ENCODE peak calls at places on chromosomes 6 and 20, in ten cellular contexts. I, M, Z, D, L, R, A, J, T and S are unnamed samples.

GRCh38 chr6:14212020-14212419 is 94.4 kb downstream of the CD83 start:
- DNase-seq in D (no peak), Z (no peak), A (no peak), I (no peak), J (peak; percentile 36), T (no peak), R (no peak), L (no peak), M (no peak), S (no peak)

GRCh38 chr6:93940381-93940780 is 521.0 kb upstream of the EPHA7 start:
- DNase-seq in L (no peak), A (no peak), Z (no peak), J (no peak), I (no peak), D (no peak), T (no peak), M (no peak), R (no peak), S (no peak)

GRCh38 chr6:137043710-137044365 is 927 bp downstream of the IL20RA start:
- DNase-seq in L (peak; percentile 34), Z (no peak), M (peak; percentile 39), D (peak; percentile 34), R (peak; percentile 44), T (no peak), I (no peak), J (peak; percentile 66), A (peak; percentile 21), S (peak; percentile 1)

GRCh38 chr6:90399970-90400369 is 103.3 kb upstream of the BACH2 start:
- DNase-seq in J (no peak), Z (no peak), A (no peak), T (no peak), R (no peak), M (no peak), D (no peak), I (no peak), L (no peak), S (no peak)

GRCh38 chr20:34045294-34045693 is 51.6 kb downstream of the RALY start:
- DNase-seq in R (peak; percentile 60), J (no peak), A (peak; percentile 29), T (no peak), M (peak; percentile 17), I (no peak), Z (no peak), L (peak; percentile 52), D (peak; percentile 61), S (no peak)

GRCh38 chr6:168866534-168866933 is 387.1 kb downstream of the THBS2 start:
- DNase-seq in T (no peak), J (no peak), I (no peak), L (no peak), R (no peak), Z (no peak), A (no peak), M (no peak), D (no peak), S (no peak)

GRCh38 chr6:39243809-39244208 is 14.5 kb upstream of the KCNK5 start:
- DNase-seq in T (no peak), Z (no peak), A (no peak), D (no peak), L (peak; percentile 72), R (peak; percentile 31), I (no peak), M (no peak), J (peak; percentile 29), S (no peak)

GRCh38 chr6:114042267-114043075 is 71.5 kb upstream of the HDAC2 start:
- DNase-seq in M (no peak), J (no peak), L (no peak), Z (no peak), I (no peak), T (no peak), A (no peak), R (no peak), D (no peak), S (no peak)

GRCh38 chr6:81750201-81750600 is 2.3 kb downstream of the TENT5A start:
- DNase-seq in R (no peak), T (no peak), D (no peak), L (no peak), M (no peak), A (no peak), Z (no peak), I (no peak), J (no peak), S (no peak)

GRCh38 chr20:64156886-64157875 is 7.1 kb upstream of the MYT1 start:
- DNase-seq in L (no peak), T (no peak), D (no peak), I (no peak), A (no peak), J (no peak), Z (no peak), R (no peak), M (no peak), S (no peak)

GRCh38 chr6:167849846-167850459 is 23.2 kb downstream of the AFDN start:
- DNase-seq in R (no peak), L (no peak), A (no peak), M (peak; percentile 71), Z (peak; percentile 66), I (no peak), D (peak; percentile 39), J (peak; percentile 86), T (no peak), S (no peak)

GRCh38 chr6:44782198-44782597 is 394.7 kb downstream of the CDC5L start:
- DNase-seq in L (no peak), T (no peak), M (no peak), A (no peak), J (no peak), I (no peak), R (no peak), D (no peak), Z (no peak), S (no peak)

GRCh38 chr20:53079883-53080282 is 107.7 kb downstream of the TSHZ2 start:
- DNase-seq in A (no peak), D (no peak), R (no peak), L (no peak), J (no peak), T (no peak), Z (no peak), M (no peak), I (no peak), S (no peak)

GRCh38 chr20:47392015-47392720 is 35.7 kb upstream of the ZMYND8 start:
- DNase-seq in M (peak; percentile 85), Z (peak; percentile 81), J (peak; percentile 16), R (no peak), T (no peak), D (no peak), A (peak; percentile 17), L (no peak), I (no peak), S (no peak)

GRCh38 chr20:64239449-64240242 is 15.9 kb upstream of the PCMTD2 start:
- DNase-seq in D (no peak), R (no peak), T (no peak), I (no peak), M (no peak), L (no peak), A (no peak), Z (no peak), J (no peak), S (no peak)

GRCh38 chr20:56393653-56394052 is 1.2 kb downstream of the CSTF1 start:
- DNase-seq in T (no peak), M (no peak), A (no peak), J (no peak), Z (no peak), I (no peak), D (no peak), R (no peak), L (no peak), S (no peak)
- H3K36me3 ChIP-seq in T (peaks cover 39% of the 10 kb centered on the region), M (peaks cover 20% of the 10 kb centered on the region), A (peaks cover 35% of the 10 kb centered on the region), J (peaks cover 40% of the 10 kb centered on the region), Z (peaks cover 42% of the 10 kb centered on the region), I (peaks cover 32% of the 10 kb centered on the region), D (no peaks in the 10 kb centered on the region), R (peaks cover 30% of the 10 kb centered on the region), L (peaks cover 9% of the 10 kb centered on the region), S (peaks cover 18% of the 10 kb centered on the region)

DNA sequence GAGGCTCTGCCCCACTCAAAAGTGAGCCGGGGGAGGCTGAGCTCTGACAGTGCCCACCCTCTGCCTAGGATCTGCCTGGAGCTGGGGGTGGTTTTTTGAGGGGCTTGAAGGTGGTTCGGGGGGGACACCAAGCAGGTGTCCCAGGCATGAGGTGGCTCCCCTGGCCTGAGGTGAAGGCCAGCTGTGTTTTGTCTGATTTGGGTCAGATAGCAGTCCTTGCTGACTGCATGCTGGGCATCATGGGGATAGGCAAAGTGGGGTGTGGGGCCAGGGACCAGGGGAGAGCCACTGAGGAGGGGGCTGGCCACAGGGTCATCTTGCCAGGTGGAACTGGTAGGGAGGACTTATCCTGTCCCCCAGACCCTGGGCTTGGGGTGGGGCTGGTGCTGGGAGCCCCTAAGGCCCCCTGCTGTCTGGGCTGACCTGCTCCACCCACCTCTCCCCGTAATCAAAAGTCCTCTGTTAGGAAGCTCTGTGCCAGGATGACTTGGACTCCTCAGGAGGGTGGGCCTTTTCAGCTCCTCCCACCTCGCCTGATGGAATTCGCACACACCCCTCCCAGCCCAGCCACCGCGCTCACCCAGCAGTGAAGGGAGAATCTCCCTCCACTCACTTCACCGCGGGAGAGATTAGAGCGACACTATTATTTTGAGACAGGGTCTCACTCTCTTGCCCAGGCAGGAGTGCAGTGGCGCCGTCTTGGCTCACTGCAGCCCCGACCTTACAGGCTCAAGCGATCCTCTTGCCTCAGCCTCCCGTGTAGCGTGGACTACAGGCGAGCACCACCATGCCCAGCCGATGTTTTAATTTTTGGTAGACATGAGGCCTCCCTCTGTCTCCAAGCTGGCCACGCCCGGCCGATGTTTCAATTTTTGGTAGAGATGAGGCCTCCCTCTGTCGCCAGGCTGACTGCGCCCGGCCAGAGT is 1.5 kb upstream of the COL9A3 start:
- DNase-seq in I (no peak), L (no peak), R (no peak), Z (no peak), A (no peak), D (peak; percentile 80), T (no peak), M (no peak), J (peak; percentile 84), S (no peak)
- H3K4me1 ChIP-seq in I (peaks cover 15% of the 10 kb centered on the region), L (no peaks in the 10 kb centered on the region), R (peaks cover 48% of the 10 kb centered on the region), Z (peaks cover 56% of the 10 kb centered on the region), A (peaks cover 58% of the 10 kb centered on the region), D (peaks cover 42% of the 10 kb centered on the region), T (no peaks in the 10 kb centered on the region), M (peaks cover 18% of the 10 kb centered on the region), J (peaks cover 10% of the 10 kb centered on the region), S (peaks cover 10% of the 10 kb centered on the region)

DNA sequence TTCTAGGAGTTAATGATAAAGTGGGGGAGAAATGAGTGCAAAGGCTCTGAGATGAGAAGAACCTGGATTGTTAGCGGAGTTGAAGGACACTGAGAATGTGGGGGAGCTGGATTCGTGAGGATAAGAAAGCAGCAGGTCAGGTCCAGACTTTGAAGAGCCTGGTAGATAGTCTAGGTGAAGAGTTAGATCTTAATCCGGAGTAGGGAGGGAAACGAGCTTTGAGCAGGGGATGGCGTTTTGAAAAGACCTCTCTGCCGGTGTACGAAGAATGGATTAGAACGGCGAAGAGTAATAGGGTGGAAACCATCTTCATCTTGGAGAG is 487 bp upstream of the PHF20 start:
- DNase-seq in I (no peak), L (no peak), R (no peak), A (no peak), D (no peak), Z (no peak), T (no peak), J (peak; percentile 16), M (no peak), S (no peak)
- H3K4me3 ChIP-seq in I (peak overlapping the region; percentile 22), L (no peak overlapping the region), R (peak overlapping the region; percentile 85), A (peak overlapping the region; percentile 74), D (no peak overlapping the region), Z (no peak overlapping the region), T (peak overlapping the region; percentile 30), J (peak overlapping the region; percentile 89), M (no peak overlapping the region), S (peak overlapping the region; percentile 30)

GRCh38 chr6:158770533-158770932 is 48.6 kb downstream of the EZR start:
- DNase-seq in D (no peak), I (no peak), J (no peak), T (no peak), A (peak; percentile 62), Z (no peak), L (no peak), R (peak; percentile 78), M (no peak), S (no peak)
- H3K36me3 ChIP-seq in D (peaks cover 3% of the 10 kb centered on the region), I (peaks cover 82% of the 10 kb centered on the region), J (peaks cover 72% of the 10 kb centered on the region), T (peaks cover 85% of the 10 kb centered on the region), A (peaks cover 95% of the 10 kb centered on the region), Z (peaks cover 67% of the 10 kb centered on the region), L (no peaks in the 10 kb centered on the region), R (peaks cover 38% of the 10 kb centered on the region), M (peaks cover 66% of the 10 kb centered on the region), S (peaks cover 88% of the 10 kb centered on the region)